ENCODE peak calls at places on chromosomes 16 and 17, in four cellular contexts. One of them, this sample, is unnamed. For H3K4me1, the result is how much of the 10 kb centered on the place peaks cover.

GRCh38 chr17:11705111-11705510 is 106.8 kb downstream of the DNAH9 start:
- DNase-seq in aorta: no peak
- DNase-seq in adrenal gland: no peak
- DNase-seq in psoas muscle: no peak
- DNase-seq in this sample: no peak

GRCh38 chr16:55662641-55663040 is 6.9 kb downstream of the SLC6A2 start:
- DNase-seq in adrenal gland: no peak
- DNase-seq in psoas muscle: no peak
- DNase-seq in aorta: peak
- DNase-seq in this sample: no peak

GRCh38 chr16:5502467-5502869 is 404.9 kb upstream of the EEF2KMT start:
- DNase-seq in aorta: no peak
- DNase-seq in psoas muscle: no peak
- DNase-seq in adrenal gland: peak
- DNase-seq in this sample: no peak

GRCh38 chr17:50272246-50272645 is 2.0 kb upstream of the TMEM92 start:
- DNase-seq in aorta: no peak
- DNase-seq in adrenal gland: no peak
- DNase-seq in psoas muscle: no peak
- DNase-seq in this sample: no peak

GRCh38 chr16:14120335-14120734 is 49.2 kb downstream of the MRTFB start:
- DNase-seq in adrenal gland: no peak
- DNase-seq in psoas muscle: no peak
- DNase-seq in aorta: no peak
- DNase-seq in this sample: no peak

GRCh38 chr17:82636626-82637598 is 11.3 kb downstream of the WDR45B start:
- DNase-seq in aorta: no peak
- DNase-seq in adrenal gland: no peak
- DNase-seq in psoas muscle: no peak
- DNase-seq in this sample: no peak

GRCh38 chr17:80363120-80363515 is 51.8 kb upstream of the ENDOV start:
- DNase-seq in aorta: peak
- DNase-seq in adrenal gland: no peak
- DNase-seq in psoas muscle: peak
- DNase-seq in this sample: no peak

GRCh38 chr16:57781741-57782606 is 20.3 kb downstream of the KIFC3 start:
- DNase-seq in psoas muscle: no peak
- DNase-seq in adrenal gland: no peak
- DNase-seq in aorta: peak
- DNase-seq in this sample: no peak

GRCh38 chr16:11896776-11897175 is 19.0 kb downstream of the GSPT1 start:
- DNase-seq in adrenal gland: no peak
- DNase-seq in psoas muscle: no peak
- DNase-seq in aorta: no peak
- DNase-seq in this sample: no peak

GRCh38 chr16:72992142-72992601 is 55.8 kb downstream of the ZFHX3 start:
- DNase-seq in psoas muscle: no peak
- DNase-seq in aorta: no peak
- DNase-seq in adrenal gland: no peak
- DNase-seq in this sample: no peak

GRCh38 chr17:78706271-78706915 is 75.7 kb downstream of the CYTH1 start:
- DNase-seq in psoas muscle: no peak
- DNase-seq in adrenal gland: peak
- DNase-seq in aorta: no peak
- DNase-seq in this sample: no peak

GRCh38 chr16:78654929-78655328 is 555.5 kb downstream of the WWOX start:
- DNase-seq in adrenal gland: no peak
- DNase-seq in aorta: no peak
- DNase-seq in psoas muscle: no peak
- DNase-seq in this sample: no peak

GRCh38 chr17:64502021-64502420 is 4.1 kb downstream of the DDX5 start:
- DNase-seq in aorta: no peak
- DNase-seq in psoas muscle: no peak
- DNase-seq in adrenal gland: no peak
- DNase-seq in this sample: no peak
- H3K4me1 ChIP-seq in aorta: under half
- H3K4me1 ChIP-seq in psoas muscle: under half
- H3K4me1 ChIP-seq in adrenal gland: under half
- H3K4me1 ChIP-seq in this sample: under half

GRCh38 chr17:46157443-46158107 is 35.7 kb downstream of the KANSL1 start:
- DNase-seq in aorta: no peak
- DNase-seq in adrenal gland: no peak
- DNase-seq in psoas muscle: no peak
- DNase-seq in this sample: no peak
- H3K27ac ChIP-seq in aorta: no peak
- H3K27ac ChIP-seq in adrenal gland: peak
- H3K27ac ChIP-seq in psoas muscle: peak
- H3K27ac ChIP-seq in this sample: no peak

GRCh38 chr17:14330492-14330920 is 29.6 kb downstream of the HS3ST3B1 start:
- DNase-seq in adrenal gland: no peak
- DNase-seq in aorta: no peak
- DNase-seq in psoas muscle: no peak
- DNase-seq in this sample: no peak

GRCh38 chr17:14333506-14333905 is 32.6 kb downstream of the HS3ST3B1 start:
- DNase-seq in adrenal gland: no peak
- DNase-seq in aorta: no peak
- DNase-seq in psoas muscle: no peak
- DNase-seq in this sample: no peak

GRCh38 chr17:14331200-14331981 is 30.5 kb downstream of the HS3ST3B1 start:
- DNase-seq in aorta: no peak
- DNase-seq in psoas muscle: no peak
- DNase-seq in adrenal gland: no peak
- DNase-seq in this sample: no peak

GRCh38 chr17:14331982-14332298 is 31.1 kb downstream of the HS3ST3B1 start:
- DNase-seq in adrenal gland: no peak
- DNase-seq in aorta: no peak
- DNase-seq in psoas muscle: no peak
- DNase-seq in this sample: no peak

DNA sequence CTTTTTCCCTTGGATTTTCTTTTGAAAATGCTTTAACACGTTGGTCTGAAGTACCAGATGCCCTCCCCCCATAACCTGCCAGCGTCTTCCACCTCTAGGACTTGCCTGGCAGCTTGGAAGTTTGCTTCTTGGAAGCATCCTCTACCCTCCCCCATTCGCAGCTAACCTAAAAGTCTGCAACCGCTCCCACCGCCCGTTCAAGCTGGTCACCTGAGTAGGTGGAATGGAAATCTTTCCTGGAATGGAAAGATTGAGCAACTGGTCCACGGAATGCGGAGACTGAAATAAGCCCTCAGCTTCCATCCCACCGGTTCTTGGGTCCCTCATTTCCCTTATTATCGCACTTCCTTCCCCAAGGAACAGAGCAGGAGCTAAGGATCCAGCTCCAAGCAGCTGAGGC is 31.4 kb downstream of the HS3ST3B1 start:
- DNase-seq in psoas muscle: no peak
- DNase-seq in adrenal gland: no peak
- DNase-seq in aorta: no peak
- DNase-seq in this sample: no peak
- H3K4me1 ChIP-seq in psoas muscle: under half
- H3K4me1 ChIP-seq in adrenal gland: under half
- H3K4me1 ChIP-seq in aorta: under half
- H3K4me1 ChIP-seq in this sample: under half

DNA sequence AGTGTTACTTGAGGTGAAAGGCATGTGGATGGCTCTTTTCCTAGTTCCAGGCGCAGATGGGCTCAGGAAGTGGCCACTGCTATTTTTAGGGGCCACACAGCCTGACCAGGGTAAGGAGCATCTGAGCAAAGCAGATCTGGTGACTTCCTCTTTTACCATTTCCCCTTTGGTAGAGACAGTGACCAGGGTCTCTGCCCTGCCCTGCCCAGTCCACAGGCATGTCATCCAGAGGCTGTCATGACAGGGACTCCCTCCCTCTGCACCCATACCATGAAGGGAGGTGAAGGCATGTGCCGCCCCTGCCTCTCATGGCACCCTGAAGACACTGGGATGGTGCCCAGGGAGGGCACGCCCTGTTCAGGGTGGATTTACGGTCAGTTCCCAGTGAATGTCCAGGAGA is 2.2 kb downstream of the PLA2G15 start:
- DNase-seq in aorta: peak
- DNase-seq in adrenal gland: no peak
- DNase-seq in psoas muscle: peak
- DNase-seq in this sample: no peak
- H3K27ac ChIP-seq in aorta: no peak
- H3K27ac ChIP-seq in adrenal gland: no peak
- H3K27ac ChIP-seq in psoas muscle: peak
- H3K27ac ChIP-seq in this sample: peak

DNA sequence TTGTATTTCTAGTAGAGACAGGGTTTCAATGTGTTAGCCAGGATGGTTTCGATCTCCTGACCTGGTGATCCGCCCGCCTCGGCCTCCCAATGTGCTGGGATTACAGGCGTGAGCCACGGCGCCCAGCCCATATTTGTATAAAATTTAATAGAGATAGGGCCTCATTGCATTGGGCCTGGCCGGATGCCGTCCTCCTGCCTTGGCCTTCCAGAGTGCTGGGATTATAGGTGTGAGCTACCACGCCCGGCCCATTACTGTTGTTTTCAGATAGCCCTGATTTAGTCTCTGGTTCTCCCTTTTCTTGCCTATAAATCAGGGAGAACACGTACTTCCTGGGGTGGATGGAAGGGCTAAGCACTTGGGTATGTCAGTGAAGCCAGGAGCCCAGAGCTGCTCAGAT is 3.5 kb downstream of the DEF8 start:
- DNase-seq in psoas muscle: no peak
- DNase-seq in adrenal gland: no peak
- DNase-seq in aorta: no peak
- DNase-seq in this sample: no peak
- H3K4me1 ChIP-seq in psoas muscle: under half
- H3K4me1 ChIP-seq in adrenal gland: under half
- H3K4me1 ChIP-seq in aorta: under half
- H3K4me1 ChIP-seq in this sample: under half

GRCh38 chr17:44830359-44831269 is 527 bp upstream of the GJC1 start:
- DNase-seq in aorta: peak
- DNase-seq in adrenal gland: no peak
- DNase-seq in psoas muscle: no peak
- DNase-seq in this sample: no peak

GRCh38 chr17:44829558-44830358 is at the start of gene GJC1:
- DNase-seq in adrenal gland: no peak
- DNase-seq in aorta: peak
- DNase-seq in psoas muscle: peak
- DNase-seq in this sample: peak

GRCh38 chr17:44828919-44829557 is 1.0 kb downstream of the GJC1 start:
- DNase-seq in aorta: no peak
- DNase-seq in psoas muscle: no peak
- DNase-seq in adrenal gland: no peak
- DNase-seq in this sample: no peak

GRCh38 chr17:44827863-44828262 is 2.2 kb downstream of the GJC1 start:
- DNase-seq in aorta: no peak
- DNase-seq in psoas muscle: no peak
- DNase-seq in adrenal gland: no peak
- DNase-seq in this sample: no peak

DNA sequence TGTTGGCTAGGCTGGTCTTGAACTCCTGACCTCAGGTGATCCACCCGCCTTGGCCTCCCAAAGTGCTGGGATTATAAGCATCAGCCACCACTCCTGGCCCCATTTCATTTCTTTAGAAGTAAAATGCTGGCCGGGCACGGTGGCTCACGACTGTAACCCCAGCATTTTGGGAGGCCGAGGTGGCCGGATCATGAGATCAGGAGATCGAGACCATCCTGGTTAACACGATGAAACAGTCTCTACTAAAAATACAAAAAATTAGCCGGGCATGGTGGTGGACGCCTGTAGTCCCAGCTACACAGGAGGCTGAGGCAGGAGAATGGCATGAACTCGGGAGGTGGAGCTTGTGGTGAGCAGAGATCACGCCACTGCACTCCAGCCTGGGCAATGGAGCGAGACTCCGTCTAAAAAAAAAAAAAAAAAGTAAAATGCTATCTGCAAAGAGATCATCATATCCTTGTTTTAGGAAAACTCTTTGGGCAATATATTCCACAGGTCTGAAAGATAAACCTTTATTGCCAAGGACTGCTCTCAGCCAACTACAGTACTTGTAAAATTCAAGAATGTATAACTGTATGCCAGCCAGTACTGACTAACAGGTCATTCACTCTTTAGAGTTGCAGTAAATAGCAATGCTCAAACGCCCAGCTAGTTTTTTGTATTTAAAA is 3.8 kb downstream of the GJC1 start:
- DNase-seq in aorta: no peak
- DNase-seq in psoas muscle: no peak
- DNase-seq in adrenal gland: no peak
- DNase-seq in this sample: no peak
- H3K27ac ChIP-seq in aorta: no peak
- H3K27ac ChIP-seq in psoas muscle: no peak
- H3K27ac ChIP-seq in adrenal gland: no peak
- H3K27ac ChIP-seq in this sample: no peak

GRCh38 chr17:16882243-16882925 is 89.5 kb downstream of the TNFRSF13B start:
- DNase-seq in adrenal gland: no peak
- DNase-seq in psoas muscle: no peak
- DNase-seq in aorta: no peak
- DNase-seq in this sample: no peak
- H3K4me1 ChIP-seq in adrenal gland: under half
- H3K4me1 ChIP-seq in psoas muscle: under half
- H3K4me1 ChIP-seq in aorta: under half
- H3K4me1 ChIP-seq in this sample: under half

DNA sequence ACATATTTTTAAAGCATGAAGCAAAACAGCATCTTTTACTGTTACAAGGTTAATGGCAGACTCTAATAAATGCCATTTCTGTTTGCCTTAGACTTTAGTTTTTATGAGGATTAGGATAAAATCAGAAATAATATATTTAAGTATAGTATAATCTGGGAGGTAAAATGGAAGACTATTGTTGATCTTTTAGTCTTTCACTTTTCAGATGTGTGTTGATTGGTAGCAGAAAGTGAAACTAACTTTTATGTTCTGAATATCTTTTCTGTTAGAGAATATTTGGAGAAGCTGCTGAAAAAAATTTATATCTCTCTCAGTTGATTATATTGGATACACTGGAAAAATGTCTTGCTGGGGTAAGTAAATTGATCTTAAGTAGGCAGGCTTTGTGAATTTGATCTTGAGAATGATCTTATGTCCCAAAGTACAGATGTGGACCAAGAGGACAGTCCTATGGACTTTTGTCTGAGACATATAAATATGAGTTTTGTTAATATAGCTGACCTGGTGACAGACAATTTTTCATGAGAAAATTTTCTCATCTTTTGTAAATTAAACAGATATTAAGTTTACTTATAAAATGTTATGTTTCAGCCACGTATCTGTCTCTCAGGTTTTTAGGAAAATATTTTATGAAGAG is 64.1 kb downstream of the NF1 start:
- DNase-seq in psoas muscle: no peak
- DNase-seq in aorta: no peak
- DNase-seq in adrenal gland: no peak
- DNase-seq in this sample: no peak
- H3K27ac ChIP-seq in psoas muscle: no peak
- H3K27ac ChIP-seq in aorta: no peak
- H3K27ac ChIP-seq in adrenal gland: no peak
- H3K27ac ChIP-seq in this sample: no peak

DNA sequence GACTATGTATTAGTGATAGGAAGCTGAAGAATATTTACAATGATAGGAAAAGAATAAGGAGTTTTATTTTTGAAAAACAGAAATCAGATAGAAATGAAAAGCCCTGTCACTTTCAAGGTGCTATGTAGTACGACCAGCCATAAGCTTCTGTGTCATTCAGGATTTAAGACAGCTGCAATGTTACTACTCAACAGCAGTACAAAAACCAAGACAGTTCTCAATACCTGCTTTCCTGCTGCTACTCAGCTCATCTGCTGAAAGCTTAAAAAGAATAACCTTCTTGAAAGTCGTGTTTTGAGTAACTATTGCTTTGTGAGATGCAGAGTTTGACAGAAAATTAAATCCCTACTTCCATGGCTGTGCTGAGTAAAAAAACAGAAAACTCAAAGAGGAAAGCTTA is 8.7 kb downstream of the GRB2 start:
- DNase-seq in adrenal gland: no peak
- DNase-seq in aorta: no peak
- DNase-seq in psoas muscle: no peak
- DNase-seq in this sample: no peak
- H3K4me1 ChIP-seq in adrenal gland: under half
- H3K4me1 ChIP-seq in aorta: under half
- H3K4me1 ChIP-seq in psoas muscle: under half
- H3K4me1 ChIP-seq in this sample: under half

This sample was measured in right cardiac atrium.